ENCODE peak calls at places on chromosomes 11 and 22, in six cellular contexts. One of them, this sample, is unnamed.
A peak's percentile ranks its signal among the peaks of the same experiment; 100 is the strongest.

GRCh38 chr11:101176381-101176780 is 46.8 kb upstream of the PGR start:
- DNase-seq in activated CD8-positive, alpha-beta memory T cell treated with anti-CD3 and anti-CD28 coated beads, Interleukin-2, amount 50 U/mL, for 48 hours: no peak
- DNase-seq in fibroblast of the conjunctiva: no peak
- DNase-seq in T follicular helper cell: no peak
- DNase-seq in CD14-positive monocyte: no peak
- DNase-seq in LNCaP clone FGC: no peak
- DNase-seq in this sample: no peak

GRCh38 chr11:13963949-13964770 is 1.6 kb downstream of the SPON1 start:
- DNase-seq in activated CD8-positive, alpha-beta memory T cell treated with anti-CD3 and anti-CD28 coated beads, Interleukin-2, amount 50 U/mL, for 48 hours: peak; percentile 58
- DNase-seq in T follicular helper cell: no peak
- DNase-seq in LNCaP clone FGC: no peak
- DNase-seq in fibroblast of the conjunctiva: no peak
- DNase-seq in CD14-positive monocyte: no peak
- DNase-seq in this sample: no peak

GRCh38 chr22:38289583-38290082 is 16.8 kb upstream of the TMEM184B start:
- DNase-seq in activated CD8-positive, alpha-beta memory T cell treated with anti-CD3 and anti-CD28 coated beads, Interleukin-2, amount 50 U/mL, for 48 hours: no peak
- DNase-seq in fibroblast of the conjunctiva: no peak
- DNase-seq in T follicular helper cell: no peak
- DNase-seq in LNCaP clone FGC: no peak
- DNase-seq in CD14-positive monocyte: no peak
- DNase-seq in this sample: no peak

GRCh38 chr11:29161216-29161615 is 855.6 kb downstream of the KCNA4 start:
- DNase-seq in activated CD8-positive, alpha-beta memory T cell treated with anti-CD3 and anti-CD28 coated beads, Interleukin-2, amount 50 U/mL, for 48 hours: no peak
- DNase-seq in T follicular helper cell: no peak
- DNase-seq in CD14-positive monocyte: no peak
- DNase-seq in LNCaP clone FGC: no peak
- DNase-seq in fibroblast of the conjunctiva: no peak
- DNase-seq in this sample: no peak

GRCh38 chr11:66284526-66285078 is 4.3 kb downstream of the YIF1A start:
- DNase-seq in fibroblast of the conjunctiva: no peak
- DNase-seq in CD14-positive monocyte: no peak
- DNase-seq in LNCaP clone FGC: no peak
- DNase-seq in activated CD8-positive, alpha-beta memory T cell treated with anti-CD3 and anti-CD28 coated beads, Interleukin-2, amount 50 U/mL, for 48 hours: no peak
- DNase-seq in T follicular helper cell: no peak
- DNase-seq in this sample: no peak

GRCh38 chr11:123995119-123995518 is at the start of gene OR10G6:
- DNase-seq in fibroblast of the conjunctiva: no peak
- DNase-seq in activated CD8-positive, alpha-beta memory T cell treated with anti-CD3 and anti-CD28 coated beads, Interleukin-2, amount 50 U/mL, for 48 hours: no peak
- DNase-seq in LNCaP clone FGC: no peak
- DNase-seq in CD14-positive monocyte: no peak
- DNase-seq in T follicular helper cell: no peak
- DNase-seq in this sample: no peak

GRCh38 chr11:5992604-5993251 is 5.9 kb upstream of the OR52L1 start:
- DNase-seq in T follicular helper cell: no peak
- DNase-seq in activated CD8-positive, alpha-beta memory T cell treated with anti-CD3 and anti-CD28 coated beads, Interleukin-2, amount 50 U/mL, for 48 hours: no peak
- DNase-seq in fibroblast of the conjunctiva: no peak
- DNase-seq in LNCaP clone FGC: no peak
- DNase-seq in CD14-positive monocyte: no peak
- DNase-seq in this sample: no peak

GRCh38 chr11:12008790-12009616 is 577 bp upstream of the DKK3 start:
- DNase-seq in activated CD8-positive, alpha-beta memory T cell treated with anti-CD3 and anti-CD28 coated beads, Interleukin-2, amount 50 U/mL, for 48 hours: no peak
- DNase-seq in fibroblast of the conjunctiva: no peak
- DNase-seq in CD14-positive monocyte: no peak
- DNase-seq in LNCaP clone FGC: no peak
- DNase-seq in T follicular helper cell: no peak
- DNase-seq in this sample: no peak

GRCh38 chr11:66976048-66976467 is 954 bp downstream of the C11orf86 start:
- DNase-seq in fibroblast of the conjunctiva: no peak
- DNase-seq in T follicular helper cell: no peak
- DNase-seq in activated CD8-positive, alpha-beta memory T cell treated with anti-CD3 and anti-CD28 coated beads, Interleukin-2, amount 50 U/mL, for 48 hours: peak; percentile 68
- DNase-seq in LNCaP clone FGC: no peak
- DNase-seq in CD14-positive monocyte: no peak
- DNase-seq in this sample: no peak

GRCh38 chr11:47325271-47326041 is 27.0 kb downstream of the MYBPC3 start:
- DNase-seq in CD14-positive monocyte: no peak
- DNase-seq in fibroblast of the conjunctiva: no peak
- DNase-seq in activated CD8-positive, alpha-beta memory T cell treated with anti-CD3 and anti-CD28 coated beads, Interleukin-2, amount 50 U/mL, for 48 hours: no peak
- DNase-seq in T follicular helper cell: no peak
- DNase-seq in LNCaP clone FGC: no peak
- DNase-seq in this sample: no peak

GRCh38 chr11:1632053-1632714 is 2.6 kb downstream of the KRTAP5-5 start:
- DNase-seq in activated CD8-positive, alpha-beta memory T cell treated with anti-CD3 and anti-CD28 coated beads, Interleukin-2, amount 50 U/mL, for 48 hours: no peak
- DNase-seq in T follicular helper cell: no peak
- DNase-seq in CD14-positive monocyte: no peak
- DNase-seq in fibroblast of the conjunctiva: no peak
- DNase-seq in LNCaP clone FGC: no peak
- DNase-seq in this sample: no peak

GRCh38 chr11:35947437-35947836 is 3.6 kb downstream of the LDLRAD3 start:
- DNase-seq in activated CD8-positive, alpha-beta memory T cell treated with anti-CD3 and anti-CD28 coated beads, Interleukin-2, amount 50 U/mL, for 48 hours: no peak
- DNase-seq in CD14-positive monocyte: no peak
- DNase-seq in T follicular helper cell: no peak
- DNase-seq in fibroblast of the conjunctiva: no peak
- DNase-seq in LNCaP clone FGC: no peak
- DNase-seq in this sample: no peak

GRCh38 chr11:83724704-83725114 is 438.5 kb upstream of the CCDC90B start:
- DNase-seq in fibroblast of the conjunctiva: no peak
- DNase-seq in activated CD8-positive, alpha-beta memory T cell treated with anti-CD3 and anti-CD28 coated beads, Interleukin-2, amount 50 U/mL, for 48 hours: no peak
- DNase-seq in LNCaP clone FGC: peak; percentile 85
- DNase-seq in T follicular helper cell: no peak
- DNase-seq in CD14-positive monocyte: no peak
- DNase-seq in this sample: no peak

GRCh38 chr11:14908214-14908880 is 16.3 kb upstream of the CYP2R1 start:
- DNase-seq in LNCaP clone FGC: peak; percentile 11
- DNase-seq in T follicular helper cell: no peak
- DNase-seq in fibroblast of the conjunctiva: peak; percentile 36
- DNase-seq in CD14-positive monocyte: no peak
- DNase-seq in activated CD8-positive, alpha-beta memory T cell treated with anti-CD3 and anti-CD28 coated beads, Interleukin-2, amount 50 U/mL, for 48 hours: no peak
- DNase-seq in this sample: no peak

GRCh38 chr11:34613462-34614183 is 7.3 kb upstream of the EHF start:
- DNase-seq in activated CD8-positive, alpha-beta memory T cell treated with anti-CD3 and anti-CD28 coated beads, Interleukin-2, amount 50 U/mL, for 48 hours: no peak
- DNase-seq in LNCaP clone FGC: no peak
- DNase-seq in CD14-positive monocyte: no peak
- DNase-seq in fibroblast of the conjunctiva: no peak
- DNase-seq in T follicular helper cell: no peak
- DNase-seq in this sample: no peak

GRCh38 chr11:9351956-9352355 is 32.5 kb upstream of the IPO7 start:
- DNase-seq in activated CD8-positive, alpha-beta memory T cell treated with anti-CD3 and anti-CD28 coated beads, Interleukin-2, amount 50 U/mL, for 48 hours: no peak
- DNase-seq in LNCaP clone FGC: no peak
- DNase-seq in CD14-positive monocyte: no peak
- DNase-seq in T follicular helper cell: no peak
- DNase-seq in fibroblast of the conjunctiva: no peak
- DNase-seq in this sample: no peak

GRCh38 chr11:67442504-67443398 is 525 bp downstream of the CORO1B start:
- DNase-seq in fibroblast of the conjunctiva: no peak
- DNase-seq in activated CD8-positive, alpha-beta memory T cell treated with anti-CD3 and anti-CD28 coated beads, Interleukin-2, amount 50 U/mL, for 48 hours: no peak
- DNase-seq in CD14-positive monocyte: no peak
- DNase-seq in T follicular helper cell: no peak
- DNase-seq in LNCaP clone FGC: no peak
- DNase-seq in this sample: no peak

GRCh38 chr11:65078151-65078550 is 5.7 kb downstream of the CDCA5 start:
- DNase-seq in T follicular helper cell: peak; percentile 61
- DNase-seq in activated CD8-positive, alpha-beta memory T cell treated with anti-CD3 and anti-CD28 coated beads, Interleukin-2, amount 50 U/mL, for 48 hours: peak; percentile 82
- DNase-seq in fibroblast of the conjunctiva: no peak
- DNase-seq in LNCaP clone FGC: no peak
- DNase-seq in CD14-positive monocyte: no peak
- DNase-seq in this sample: no peak

GRCh38 chr11:36376315-36376887 is 80.3 kb downstream of the PRR5L start:
- DNase-seq in activated CD8-positive, alpha-beta memory T cell treated with anti-CD3 and anti-CD28 coated beads, Interleukin-2, amount 50 U/mL, for 48 hours: peak; percentile 69
- DNase-seq in T follicular helper cell: no peak
- DNase-seq in LNCaP clone FGC: no peak
- DNase-seq in fibroblast of the conjunctiva: no peak
- DNase-seq in CD14-positive monocyte: no peak
- DNase-seq in this sample: no peak